ENCODE peak calls at places on chromosomes 11 and 22, in five cellular contexts. S, D, U, H and L are unnamed samples.

GRCh38 chr11:97614571-97614970 is 1224.8 kb downstream of the JRKL start:
- DNase-seq in S (no peak), D (no peak), U (no peak), H (no peak), L (no peak)

GRCh38 chr11:115501504-115501894 is 2.7 kb downstream of the CADM1 start:
- DNase-seq in S (no peak), D (no peak), U (no peak), H (no peak), L (no peak)

GRCh38 chr11:63846897-63847296 is 8.0 kb downstream of the MARK2 start:
- DNase-seq in S (no peak), D (no peak), U (no peak), H (no peak), L (no peak)

GRCh38 chr22:36977401-36977861 is 41.8 kb downstream of the TST start:
- DNase-seq in S (peak), D (peak), U (peak), H (peak), L (peak)

GRCh38 chr11:2533642-2534115 is 88.9 kb downstream of the KCNQ1 start:
- DNase-seq in S (peak), D (no peak), U (peak), H (peak), L (peak)

GRCh38 chr22:50201191-50202129 is 649 bp downstream of the SELENOO start:
- DNase-seq in S (no peak), D (no peak), U (no peak), H (no peak), L (no peak)

GRCh38 chr11:76510060-76511047 is 65.5 kb downstream of the EMSY start:
- DNase-seq in S (peak), D (no peak), U (no peak), H (no peak), L (no peak)

GRCh38 chr22:42294034-42294985 is 23.9 kb upstream of the TCF20 start:
- DNase-seq in S (peak), D (peak), U (no peak), H (no peak), L (no peak)

GRCh38 chr11:12288934-12289666 is 88.3 kb upstream of the PARVA start:
- DNase-seq in S (no peak), D (peak), U (no peak), H (no peak), L (no peak)

GRCh38 chr11:36033082-36033751 is 89.4 kb downstream of the LDLRAD3 start:
- DNase-seq in S (peak), D (peak), U (no peak), H (no peak), L (no peak)

GRCh38 chr22:44243761-44244160 is 63.0 kb downstream of the PARVG start:
- DNase-seq in S (no peak), D (no peak), U (no peak), H (no peak), L (no peak)

GRCh38 chr11:132024587-132025295 is 654.3 kb downstream of the NTM start:
- DNase-seq in S (no peak), D (no peak), U (peak), H (no peak), L (no peak)

GRCh38 chr22:49499433-49500075 is 328.1 kb downstream of the BRD1 start:
- DNase-seq in S (no peak), D (no peak), U (no peak), H (no peak), L (no peak)

GRCh38 chr11:133019545-133019944 is 512.8 kb downstream of the OPCML start:
- DNase-seq in S (no peak), D (no peak), U (no peak), H (no peak), L (no peak)

GRCh38 chr11:44621784-44622183 is 56.3 kb downstream of the CD82 start:
- DNase-seq in S (no peak), D (no peak), U (no peak), H (no peak), L (peak)

GRCh38 chr22:44279059-44279340 is 33.8 kb downstream of the SHISAL1 start:
- DNase-seq in S (no peak), D (peak), U (no peak), H (no peak), L (no peak)

GRCh38 chr22:43925433-43926348 is 2.1 kb downstream of the PNPLA3 start:
- DNase-seq in S (peak), D (peak), U (no peak), H (peak), L (no peak)

GRCh38 chr22:47398491-47398890 is 636.0 kb downstream of the TBC1D22A start:
- DNase-seq in S (no peak), D (no peak), U (no peak), H (no peak), L (peak)

GRCh38 chr11:22510010-22510409 is 115.6 kb downstream of the FANCF start:
- DNase-seq in S (no peak), D (no peak), U (no peak), H (no peak), L (no peak)

GRCh38 chr11:64809781-64810241 is 540 bp downstream of the MEN1 start:
- DNase-seq in S (peak), D (no peak), U (peak), H (no peak), L (no peak)

GRCh38 chr11:18522388-18522787 is 4.4 kb downstream of the TSG101 start:
- DNase-seq in S (peak), D (no peak), U (no peak), H (no peak), L (no peak)

GRCh38 chr11:102168483-102168882 is 58.2 kb downstream of the YAP1 start:
- DNase-seq in S (no peak), D (no peak), U (no peak), H (no peak), L (no peak)

GRCh38 chr11:29481721-29482120 is 535.1 kb downstream of the KCNA4 start:
- DNase-seq in S (no peak), D (no peak), U (no peak), H (no peak), L (no peak)

GRCh38 chr11:134388590-134388989 is 23.5 kb downstream of the B3GAT1 start:
- DNase-seq in S (no peak), D (peak), U (no peak), H (no peak), L (no peak)

GRCh38 chr11:75280227-75280671 is 39.7 kb downstream of the TPBGL start:
- DNase-seq in S (peak), D (peak), U (peak), H (peak), L (peak)

GRCh38 chr22:44463151-44463550 is 34.9 kb downstream of the RTL6 start:
- DNase-seq in S (no peak), D (no peak), U (no peak), H (no peak), L (no peak)

GRCh38 chr11:70481625-70482528 is 83.5 kb downstream of the CTTN start:
- DNase-seq in S (no peak), D (no peak), U (no peak), H (no peak), L (no peak)

GRCh38 chr11:58027341-58027740 is 3.4 kb upstream of the OR6Q1 start:
- DNase-seq in S (no peak), D (no peak), U (no peak), H (no peak), L (no peak)

GRCh38 chr22:48736593-48737460 is 1090.8 kb downstream of the BRD1 start:
- DNase-seq in S (no peak), D (no peak), U (no peak), H (no peak), L (no peak)

GRCh38 chr11:72234514-72234830 is 9.5 kb downstream of the PHOX2A start:
- DNase-seq in S (peak), D (no peak), U (no peak), H (no peak), L (no peak)

GRCh38 chr11:132022718-132023117 is 652.3 kb downstream of the NTM start:
- DNase-seq in S (no peak), D (no peak), U (no peak), H (no peak), L (no peak)

GRCh38 chr22:29744902-29745301 is 21.9 kb downstream of the ZMAT5 start:
- DNase-seq in S (no peak), D (peak), U (no peak), H (no peak), L (no peak)

GRCh38 chr11:17683378-17684161 is 35.8 kb upstream of the MYOD1 start:
- DNase-seq in S (no peak), D (no peak), U (no peak), H (no peak), L (no peak)

GRCh38 chr11:72758690-72759389 is 6.6 kb upstream of the ARAP1 start:
- DNase-seq in S (no peak), D (peak), U (no peak), H (no peak), L (peak)

GRCh38 chr11:134032501-134033091 is 36.3 kb upstream of the JAM3 start:
- DNase-seq in S (peak), D (no peak), U (no peak), H (peak), L (no peak)

GRCh38 chr11:36235750-36236149 is 53.5 kb downstream of the COMMD9 start:
- DNase-seq in S (no peak), D (no peak), U (no peak), H (no peak), L (no peak)

GRCh38 chr11:61516191-61516590 is 7.6 kb downstream of the LRRC10B start:
- DNase-seq in S (peak), D (no peak), U (no peak), H (no peak), L (no peak)

GRCh38 chr22:22776121-22776520 is 111.5 kb upstream of the IGLL5 start:
- DNase-seq in S (no peak), D (no peak), U (no peak), H (no peak), L (no peak)

GRCh38 chr11:65987336-65987735 is 14.6 kb downstream of the EIF1AD start:
- DNase-seq in S (no peak), D (no peak), U (no peak), H (no peak), L (no peak)

GRCh38 chr11:45876401-45876800 is 9.1 kb upstream of the MAPK8IP1 start:
- DNase-seq in S (no peak), D (no peak), U (no peak), H (no peak), L (no peak)